ENCODE peak calls at places on chromosomes 16 and 17, in nine cellular contexts. R is MCF 10A; T is nephron progenitor cell; O is adrenal gland; X is HS-27A; W is NCI-H1092 treated with DMSO at 0.1 percent for 48 hours; V is mucosa of descending colon; H is stimulated activated naive CD8-positive, alpha-beta T cell treated with anti-CD3 and anti-CD28 coated beads, Interleukin-15, Interleukin-2, amounts not matched to agents 100 U/mL and 50 U/mL, for 24 hours; I is Karpas-422. L is an unnamed sample.

GRCh38 chr17:21419299-21420239 is 43.4 kb downstream of the KCNJ12 start:
- DNase-seq in W (no peak), H (peak), T (no peak), I (no peak), X (no peak), V (no peak), O (no peak), R (no peak), L (no peak)

GRCh38 chr16:80803341-80804060 is 897 bp downstream of the CDYL2 start:
- DNase-seq in W (no peak), R (no peak), T (peak), O (no peak), V (peak), H (peak), I (no peak), X (no peak), L (peak)

GRCh38 chr17:2011421-2012371 is 13.4 kb downstream of the RTN4RL1 start:
- DNase-seq in I (no peak), H (no peak), R (peak), W (no peak), T (no peak), V (peak), X (no peak), O (no peak), L (no peak)

GRCh38 chr16:27721548-27722265 is 171.8 kb downstream of the KATNIP start:
- DNase-seq in O (peak), H (no peak), X (no peak), I (no peak), T (no peak), V (peak), R (no peak), W (no peak), L (no peak)

GRCh38 chr17:72687941-72688340 is 404.5 kb downstream of the SLC39A11 start:
- DNase-seq in H (no peak), T (peak), I (peak), W (no peak), V (no peak), X (no peak), O (no peak), R (no peak), L (no peak)

GRCh38 chr16:58348986-58349385 is 43.3 kb upstream of the GINS3 start:
- DNase-seq in W (no peak), I (no peak), H (no peak), O (peak), R (no peak), V (no peak), X (no peak), T (no peak), L (no peak)

GRCh38 chr16:50272111-50272571 is 5.8 kb downstream of the ADCY7 start:
- DNase-seq in V (no peak), R (no peak), I (no peak), T (no peak), W (no peak), X (no peak), O (no peak), H (no peak), L (no peak)

GRCh38 chr16:67304006-67304405 is 22.5 kb downstream of the KCTD19 start:
- DNase-seq in O (no peak), R (no peak), H (no peak), T (no peak), I (no peak), V (no peak), W (no peak), X (no peak), L (no peak)

GRCh38 chr17:19288453-19288852 is 51.3 kb downstream of the EPN2 start:
- DNase-seq in V (no peak), O (no peak), I (no peak), T (peak), R (no peak), X (no peak), W (no peak), H (no peak), L (no peak)